ENCODE peak calls at places on chromosomes 6 and 20, in ten cellular contexts. U is mesothelial cell of epicardium; R is foreskin melanocyte; D is activated gamma-delta T cell treated with Interleukin-2 at 50 U/mL for 16 hours; A is fibroblast of lung; N is HEK293T; W is GM23338; P is activated naive CD8-positive, alpha-beta T cell treated with anti-CD3 and anti-CD28 coated beads, Interleukin-2, amount 50 U/mL, for 24 hours; X is heart left ventricle; H is Right ventricle myocardium superior. L is an unnamed sample.

GRCh38 chr6:32056254-32056653 is 18.0 kb downstream of the CYP21A2 start:
- DNase-seq in U (no peak), R (no peak), D (no peak), A (no peak), N (no peak), W (no peak), P (no peak), X (no peak), H (no peak), L (no peak)

GRCh38 chr6:28738396-28738765 is 185.4 kb downstream of the TRIM27 start:
- DNase-seq in U (no peak), R (no peak), D (no peak), A (no peak), N (no peak), W (peak), P (no peak), X (no peak), H (no peak), L (no peak)

GRCh38 chr6:37731888-37732287 is 34.2 kb upstream of the MDGA1 start:
- DNase-seq in U (no peak), R (no peak), D (peak), A (no peak), N (no peak), W (no peak), P (peak), X (no peak), H (no peak), L (no peak)

GRCh38 chr20:40197744-40198143 is 491.3 kb downstream of the MAFB start:
- DNase-seq in U (no peak), R (no peak), D (no peak), A (peak), N (no peak), W (no peak), P (no peak), X (no peak), H (no peak), L (no peak)

GRCh38 chr6:48486373-48486772 is 375.4 kb upstream of the PTCHD4 start:
- DNase-seq in U (no peak), R (no peak), D (no peak), A (no peak), N (no peak), W (no peak), P (no peak), X (no peak), H (no peak), L (no peak)

GRCh38 chr20:2006452-2007381 is 12.9 kb upstream of the PDYN start:
- DNase-seq in U (no peak), R (no peak), D (peak), A (peak), N (peak), W (peak), P (peak), X (no peak), H (no peak), L (no peak)

GRCh38 chr6:159960485-159960884 is 8.4 kb upstream of the IGF2R start:
- DNase-seq in U (no peak), R (no peak), D (no peak), A (no peak), N (no peak), W (no peak), P (no peak), X (no peak), H (no peak), L (no peak)

GRCh38 chr20:7586481-7586880 is 353.8 kb downstream of the HAO1 start:
- DNase-seq in U (no peak), R (no peak), D (no peak), A (no peak), N (no peak), W (no peak), P (no peak), X (no peak), H (no peak), L (no peak)

GRCh38 chr6:93784794-93785757 is 365.7 kb upstream of the EPHA7 start:
- DNase-seq in U (no peak), R (peak), D (no peak), A (peak), N (no peak), W (no peak), P (no peak), X (no peak), H (no peak), L (no peak)

GRCh38 chr6:54206510-54206909 is 95.3 kb downstream of the MLIP start:
- DNase-seq in U (no peak), R (no peak), D (no peak), A (no peak), N (no peak), W (no peak), P (no peak), X (no peak), H (no peak), L (no peak)

GRCh38 chr20:17859616-17860232 is 108.9 kb downstream of the SNX5 start:
- DNase-seq in U (no peak), R (no peak), D (peak), A (no peak), N (no peak), W (peak), P (peak), X (no peak), H (peak), L (no peak)

GRCh38 chr6:138454976-138455706 is 44.2 kb downstream of the NHSL1 start:
- DNase-seq in U (no peak), R (no peak), D (peak), A (no peak), N (no peak), W (no peak), P (peak), X (no peak), H (peak), L (peak)

GRCh38 chr20:62937353-62938104 is 418 bp upstream of the GID8 start:
- DNase-seq in U (peak), R (peak), D (peak), A (peak), N (peak), W (peak), P (peak), X (peak), H (peak), L (peak)

GRCh38 chr6:41427642-41428401 is 92.4 kb downstream of the NCR2 start:
- DNase-seq in U (no peak), R (no peak), D (no peak), A (no peak), N (peak), W (peak), P (peak), X (peak), H (peak), L (no peak)

GRCh38 chr6:161138545-161139303 is 135.1 kb downstream of the AGPAT4 start:
- DNase-seq in U (no peak), R (no peak), D (no peak), A (no peak), N (no peak), W (peak), P (no peak), X (no peak), H (no peak), L (no peak)

GRCh38 chr6:168619560-168620314 is 178.8 kb downstream of the SMOC2 start:
- DNase-seq in U (no peak), R (no peak), D (peak), A (no peak), N (no peak), W (no peak), P (no peak), X (no peak), H (no peak), L (no peak)

GRCh38 chr20:52552181-52552872 is 360.7 kb upstream of the ZFP64 start:
- DNase-seq in U (no peak), R (no peak), D (no peak), A (peak), N (no peak), W (peak), P (no peak), X (no peak), H (no peak), L (no peak)

GRCh38 chr20:63495771-63496403 is 3.0 kb downstream of the EEF1A2 start:
- DNase-seq in U (peak), R (peak), D (peak), A (peak), N (peak), W (peak), P (peak), X (peak), H (peak), L (peak)

GRCh38 chr6:107217248-107217647 is 101.9 kb upstream of the BEND3 start:
- DNase-seq in U (no peak), R (no peak), D (no peak), A (no peak), N (peak), W (no peak), P (no peak), X (no peak), H (no peak), L (no peak)

GRCh38 chr6:140486468-140487361 is 1112.3 kb upstream of the CITED2 start:
- DNase-seq in U (no peak), R (no peak), D (no peak), A (no peak), N (no peak), W (no peak), P (no peak), X (no peak), H (no peak), L (no peak)

GRCh38 chr20:19021406-19022117 is 190.9 kb upstream of the SLC24A3 start:
- DNase-seq in U (no peak), R (no peak), D (no peak), A (no peak), N (no peak), W (no peak), P (no peak), X (no peak), H (no peak), L (no peak)

GRCh38 chr6:154039231-154039842 is at the start of gene OPRM1:
- DNase-seq in U (peak), R (peak), D (peak), A (peak), N (peak), W (peak), P (peak), X (peak), H (peak), L (no peak)

GRCh38 chr6:150848400-150848799 is 17.1 kb upstream of the MTHFD1L start:
- DNase-seq in U (no peak), R (no peak), D (no peak), A (no peak), N (no peak), W (no peak), P (no peak), X (no peak), H (no peak), L (no peak)

GRCh38 chr20:44733341-44734069 is 12.2 kb upstream of the KCNK15 start:
- DNase-seq in U (no peak), R (no peak), D (peak), A (peak), N (peak), W (peak), P (peak), X (no peak), H (peak), L (peak)

GRCh38 chr6:27332692-27333641 is 20.9 kb upstream of the POM121L2 start:
- DNase-seq in U (no peak), R (peak), D (peak), A (peak), N (peak), W (peak), P (peak), X (no peak), H (no peak), L (no peak)

GRCh38 chr20:63128367-63128766 is 87.6 kb downstream of the YTHDF1 start:
- DNase-seq in U (peak), R (no peak), D (peak), A (no peak), N (no peak), W (no peak), P (no peak), X (peak), H (peak), L (no peak)

GRCh38 chr20:1955289-1955688 is 38.6 kb downstream of the PDYN start:
- DNase-seq in U (no peak), R (no peak), D (no peak), A (no peak), N (no peak), W (peak), P (no peak), X (no peak), H (no peak), L (no peak)

GRCh38 chr20:46523696-46524328 is 10.5 kb upstream of the ZNF334 start:
- DNase-seq in U (no peak), R (no peak), D (no peak), A (peak), N (no peak), W (peak), P (no peak), X (no peak), H (no peak), L (no peak)

GRCh38 chr6:87702589-87702945 is 534 bp upstream of the AKIRIN2 start:
- DNase-seq in U (no peak), R (no peak), D (no peak), A (no peak), N (no peak), W (peak), P (no peak), X (no peak), H (no peak), L (no peak)

GRCh38 chr6:132734694-132735236 is 20.9 kb upstream of the VNN1 start:
- DNase-seq in U (no peak), R (peak), D (no peak), A (peak), N (peak), W (peak), P (no peak), X (no peak), H (no peak), L (no peak)

GRCh38 chr6:88891135-88891845 is 72.1 kb downstream of the RNGTT start:
- DNase-seq in U (no peak), R (no peak), D (no peak), A (no peak), N (no peak), W (no peak), P (no peak), X (no peak), H (no peak), L (no peak)

L was measured in T-helper 17 cell.